ENCODE peak calls at places on chromosome 6, in eight cellular contexts. F is thoracic aorta, G is AG04450, L is HL-60, N is heart left ventricle, T is mammary epithelial cell, Z is ovary, M is AG09309. W is an unnamed sample.

GRCh38 chr6:33384581-33385020 is 7.0 kb upstream of the KIFC1 start:
- DNase-seq in M (peak), T (peak), L (no peak), Z (no peak), F (no peak), N (no peak), G (peak), W (peak)

GRCh38 chr6:20117474-20117873 is 94.8 kb downstream of the MBOAT1 start:
- DNase-seq in N (no peak), M (no peak), T (peak), F (no peak), L (no peak), Z (no peak), G (no peak), W (peak)

GRCh38 chr6:35368038-35368887 is 25.9 kb downstream of the PPARD start:
- DNase-seq in Z (no peak), G (no peak), L (no peak), M (no peak), N (no peak), F (no peak), T (peak), W (peak)

GRCh38 chr6:5096482-5096881 is 11.3 kb downstream of the PPP1R3G start:
- DNase-seq in F (no peak), Z (no peak), L (no peak), G (no peak), T (no peak), N (peak), M (no peak), W (no peak)

GRCh38 chr6:119890470-119890869 is 540.9 kb upstream of the MAN1A1 start:
- DNase-seq in G (no peak), T (peak), L (no peak), F (no peak), M (no peak), Z (no peak), N (no peak), W (no peak)

GRCh38 chr6:136034422-136034821 is 182.9 kb downstream of the PDE7B start:
- DNase-seq in L (no peak), F (no peak), M (no peak), N (no peak), Z (no peak), T (no peak), G (no peak), W (no peak)

GRCh38 chr6:104887350-104887749 is 27.6 kb upstream of the HACE1 start:
- DNase-seq in G (peak), F (no peak), Z (no peak), N (no peak), L (peak), T (peak), M (no peak), W (peak)

GRCh38 chr6:111183702-111184517 is 96.6 kb downstream of the SLC16A10 start:
- DNase-seq in L (no peak), F (no peak), G (no peak), Z (no peak), M (no peak), N (no peak), T (no peak), W (no peak)

GRCh38 chr6:13044390-13044789 is 283.9 kb downstream of the TBC1D7 start:
- DNase-seq in Z (no peak), G (no peak), L (peak), N (no peak), T (peak), M (no peak), F (no peak), W (peak)

GRCh38 chr6:136324981-136325380 is 35.3 kb upstream of the BCLAF1 start:
- DNase-seq in M (no peak), T (no peak), Z (no peak), G (no peak), N (peak), L (no peak), F (no peak), W (no peak)

GRCh38 chr6:168479421-168479820 is 38.4 kb downstream of the SMOC2 start:
- DNase-seq in L (no peak), M (no peak), F (no peak), N (no peak), Z (no peak), G (no peak), T (no peak), W (no peak)

GRCh38 chr6:33172307-33173227 is 19.7 kb downstream of the COL11A2 start:
- DNase-seq in N (no peak), F (no peak), L (peak), M (no peak), G (no peak), T (peak), Z (no peak), W (peak)

GRCh38 chr6:2599817-2600216 is 150.9 kb downstream of the MYLK4 start:
- DNase-seq in L (no peak), N (no peak), M (no peak), T (no peak), Z (no peak), F (no peak), G (no peak), W (no peak)

GRCh38 chr6:134477991-134478635 is 160.2 kb upstream of the SGK1 start:
- DNase-seq in L (no peak), F (no peak), G (no peak), N (no peak), T (peak), Z (no peak), M (no peak), W (no peak)

GRCh38 chr6:90466191-90466940 is 120.5 kb downstream of the MAP3K7 start:
- DNase-seq in G (no peak), F (no peak), Z (no peak), T (peak), N (no peak), M (no peak), L (no peak), W (no peak)

GRCh38 chr6:156616495-156616894 is 160.7 kb upstream of the ARID1B start:
- DNase-seq in N (no peak), T (no peak), G (no peak), M (no peak), L (no peak), Z (no peak), F (no peak), W (no peak)

GRCh38 chr6:169789146-169789943 is 37.9 kb downstream of the ERMARD start:
- DNase-seq in Z (no peak), N (no peak), T (no peak), F (no peak), L (no peak), M (no peak), G (no peak), W (no peak)

GRCh38 chr6:1263039-1263849 is 48.7 kb upstream of the FOXQ1 start:
- DNase-seq in Z (no peak), G (no peak), L (peak), F (no peak), M (peak), N (no peak), T (no peak), W (peak)

GRCh38 chr6:44006123-44006871 is 121.0 kb downstream of the MRPL14 start:
- DNase-seq in T (no peak), L (no peak), M (no peak), F (no peak), N (no peak), G (no peak), Z (no peak), W (no peak)

GRCh38 chr6:147095316-147095715 is 108.9 kb upstream of the STXBP5 start:
- DNase-seq in T (no peak), L (no peak), F (no peak), G (no peak), N (no peak), Z (no peak), M (no peak), W (no peak)

GRCh38 chr6:126308367-126308766 is 31.5 kb upstream of the CENPW start:
- DNase-seq in M (no peak), L (no peak), F (no peak), G (no peak), N (no peak), T (no peak), Z (no peak), W (no peak)

GRCh38 chr6:142946181-142946923 is 1.4 kb upstream of the HIVEP2 start:
- DNase-seq in N (peak), L (peak), M (peak), F (peak), T (peak), G (peak), Z (peak), W (peak)

GRCh38 chr6:110682460-110682853 is 132.8 kb downstream of the CDK19 start:
- DNase-seq in L (peak), M (peak), T (peak), Z (peak), F (peak), N (peak), G (peak), W (peak)

GRCh38 chr6:157213897-157214296 is 109.4 kb downstream of the TMEM242 start:
- DNase-seq in F (no peak), Z (no peak), G (no peak), T (no peak), L (no peak), N (no peak), M (no peak), W (no peak)

GRCh38 chr6:83343121-83343520 is 87.7 kb downstream of the ME1 start:
- DNase-seq in N (no peak), M (no peak), Z (no peak), T (no peak), G (no peak), F (no peak), L (no peak), W (no peak)

GRCh38 chr6:83341765-83342164 is 89.1 kb downstream of the ME1 start:
- DNase-seq in M (no peak), L (no peak), T (no peak), N (no peak), F (no peak), G (no peak), Z (no peak), W (no peak)
- TF ChIP-seq CTCF in M (no peak), L (no peak), T (no peak), N (no peak), F (no peak), G (no peak), Z (no peak), W (no peak)

GRCh38 chr6:25792016-25792415 is 37.5 kb downstream of the SLC17A4 start:
- DNase-seq in T (no peak), M (no peak), N (no peak), Z (no peak), L (no peak), F (no peak), G (no peak), W (no peak)

GRCh38 chr6:25793970-25794369 is 37.9 kb downstream of the SLC17A1 start:
- DNase-seq in Z (no peak), L (no peak), M (no peak), G (no peak), T (no peak), F (no peak), N (no peak), W (no peak)

GRCh38 chr6:25787469-25787868 is 32.9 kb downstream of the SLC17A4 start:
- DNase-seq in Z (no peak), L (no peak), G (no peak), M (no peak), F (no peak), T (no peak), N (no peak), W (no peak)

GRCh38 chr6:25789475-25789874 is 34.9 kb downstream of the SLC17A4 start:
- DNase-seq in F (no peak), T (no peak), M (no peak), Z (no peak), G (no peak), L (no peak), N (no peak), W (no peak)

DNA sequence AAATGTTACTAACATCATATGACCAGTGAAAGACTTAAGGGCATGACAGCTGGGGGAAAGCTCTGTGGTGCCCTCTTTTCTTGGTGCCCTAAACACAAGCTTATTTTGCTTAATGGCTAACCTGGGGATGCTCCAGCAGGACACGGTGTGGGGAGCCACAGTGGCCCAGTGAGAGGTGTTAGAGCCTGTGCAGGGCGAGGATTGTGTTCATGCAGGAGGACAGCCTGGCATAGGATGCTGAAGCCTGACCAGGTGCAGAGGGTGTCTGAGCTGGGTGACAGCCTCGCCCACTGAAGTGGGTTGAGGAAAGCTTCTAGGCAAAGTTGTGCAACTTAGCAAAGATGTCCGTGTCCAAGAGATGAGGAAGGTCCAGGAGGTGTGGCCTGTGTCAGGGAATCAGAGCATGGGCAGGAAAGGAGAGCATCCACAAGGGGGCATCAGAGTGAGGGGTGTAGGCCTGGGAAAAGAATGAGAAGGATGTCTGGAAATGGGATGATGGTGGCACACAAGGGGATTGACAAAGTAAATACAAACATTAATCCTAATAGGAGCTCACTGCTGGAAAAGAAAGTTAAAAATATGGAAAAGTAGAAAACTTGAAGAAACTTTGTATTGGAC is 33.9 kb downstream of the SLC17A4 start:
- DNase-seq in N (no peak), L (peak), G (peak), M (peak), T (peak), Z (no peak), F (peak), W (peak)
- TF ChIP-seq CTCF in N (peak), L (no peak), G (peak), M (peak), T (peak), Z (no peak), F (peak), W (peak)

DNA sequence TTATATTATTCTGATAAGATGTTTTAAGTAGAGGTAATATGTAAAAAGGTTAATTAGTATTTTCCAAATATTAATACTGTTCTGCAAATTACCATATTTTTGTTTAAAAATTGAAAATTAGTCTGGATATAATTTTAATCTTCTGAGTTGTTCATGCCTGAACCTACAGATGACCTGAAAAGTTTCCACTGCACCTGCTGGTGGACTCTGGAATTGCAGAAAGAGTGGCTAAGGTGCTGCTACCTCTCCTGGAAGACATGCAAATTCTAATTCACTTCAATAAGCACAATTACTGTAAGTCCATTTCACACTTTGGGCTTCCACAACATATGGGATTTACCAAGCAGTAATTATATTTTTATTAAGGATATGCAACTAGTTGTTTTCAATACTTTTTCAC is 77.7 kb upstream of the OLIG3 start:
- DNase-seq in F (no peak), T (peak), G (no peak), L (peak), M (no peak), N (no peak), Z (no peak), W (peak)
- TF ChIP-seq CTCF in F (no peak), T (peak), G (peak), L (peak), M (peak), N (no peak), Z (no peak), W (peak)

DNA sequence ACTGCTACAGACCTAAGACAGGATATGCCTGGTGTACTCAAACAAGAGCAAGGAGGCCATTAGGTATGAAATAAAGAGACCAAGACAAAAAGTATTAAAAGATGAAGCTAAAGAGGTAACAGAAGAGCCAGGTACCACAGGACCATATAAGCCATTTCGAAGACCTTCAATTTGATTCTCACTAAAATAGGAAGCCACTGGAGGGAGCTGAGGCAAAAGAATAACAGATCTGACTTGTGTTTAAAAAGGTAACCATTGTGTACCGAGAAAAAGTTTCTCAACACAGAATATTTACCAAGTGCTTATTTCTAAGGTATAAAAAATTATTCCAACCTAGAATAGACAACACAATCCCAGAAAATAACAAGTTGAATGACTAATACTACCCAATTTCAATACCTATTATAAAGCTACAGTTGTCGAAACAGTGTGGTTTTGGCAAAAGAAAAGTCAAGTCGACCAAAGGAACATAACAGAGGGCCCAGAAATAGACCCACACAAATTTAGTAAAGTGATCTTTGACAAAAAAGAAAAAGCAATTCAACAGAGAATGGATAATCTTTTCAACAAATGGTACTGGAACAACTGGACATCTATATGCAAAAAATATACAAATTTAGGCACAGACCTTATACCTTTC is 125.3 kb upstream of the DST start:
- DNase-seq in T (no peak), Z (no peak), N (no peak), M (no peak), L (no peak), F (no peak), G (no peak), W (no peak)
- TF ChIP-seq CTCF in T (no peak), Z (no peak), N (no peak), M (no peak), L (no peak), F (no peak), G (peak), W (no peak)

GRCh38 chr6:154367839-154368695 is 11.5 kb upstream of the IPCEF1 start:
- DNase-seq in N (no peak), Z (no peak), M (no peak), G (no peak), T (peak), L (peak), F (no peak), W (peak)

GRCh38 chr6:154371337-154371736 is 14.7 kb upstream of the IPCEF1 start:
- DNase-seq in T (no peak), F (no peak), Z (no peak), L (peak), M (no peak), N (no peak), G (no peak), W (no peak)

GRCh38 chr6:154373971-154374370 is 17.4 kb upstream of the IPCEF1 start:
- DNase-seq in N (no peak), L (no peak), G (no peak), T (no peak), M (no peak), Z (no peak), F (no peak), W (no peak)

GRCh38 chr6:154367333-154367732 is 10.7 kb upstream of the IPCEF1 start:
- DNase-seq in L (no peak), F (no peak), T (no peak), N (no peak), Z (no peak), G (no peak), M (no peak), W (no peak)

DNA sequence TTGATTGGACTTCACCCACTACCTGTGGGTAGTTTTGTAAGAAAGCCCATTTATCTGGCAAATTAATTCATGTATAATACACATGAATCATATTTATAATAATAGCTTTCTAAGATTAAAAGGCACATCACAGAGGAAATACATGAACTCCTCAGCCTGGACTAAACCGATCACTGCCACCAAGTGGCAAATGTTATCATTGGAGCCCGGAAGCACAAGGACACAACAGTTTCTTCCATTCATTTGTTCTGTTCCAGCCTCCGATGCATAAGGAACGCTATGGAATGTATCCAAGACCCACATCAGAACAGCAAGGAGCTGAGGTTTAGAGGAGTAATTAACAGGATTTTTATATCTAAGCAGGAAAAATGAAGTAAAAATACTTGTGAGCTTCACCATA is 13.9 kb upstream of the IPCEF1 start:
- DNase-seq in M (no peak), T (peak), N (no peak), L (peak), Z (no peak), G (no peak), F (no peak), W (peak)
- TF ChIP-seq CTCF in M (peak), T (peak), N (peak), L (peak), Z (no peak), G (peak), F (no peak), W (peak)